ENCODE peak calls at places on chromosomes 11 and 22, in seven cellular contexts. Z, I, E, G, T, D and R are unnamed samples.

GRCh38 chr22:19672054-19672776 is 42.1 kb upstream of the SEPTIN5 start:
- DNase-seq in Z (no peak), I (no peak), E (no peak), G (no peak), T (no peak), D (no peak), R (no peak)

GRCh38 chr11:87778341-87778740 is 396.9 kb downstream of the RAB38 start:
- DNase-seq in Z (no peak), I (no peak), E (no peak), G (peak; percentile 12), T (no peak), D (no peak), R (no peak)

GRCh38 chr22:36461665-36462474 is 19.6 kb downstream of the TXN2 start:
- DNase-seq in Z (peak; percentile 63), I (no peak), E (no peak), G (no peak), T (no peak), D (peak; percentile 61), R (peak; percentile 46)

GRCh38 chr11:82733444-82734119 is at the start of gene FAM181B:
- DNase-seq in Z (no peak), I (peak; percentile 49), E (peak; percentile 89), G (no peak), T (no peak), D (peak; percentile 85), R (no peak)

GRCh38 chr11:128908391-128909246 is 17.5 kb downstream of the KCNJ5 start:
- DNase-seq in Z (no peak), I (no peak), E (peak; percentile 74), G (peak; percentile 45), T (no peak), D (no peak), R (peak; percentile 48)

GRCh38 chr11:1557904-1558831 is 13.9 kb downstream of the DUSP8 start:
- DNase-seq in Z (no peak), I (no peak), E (no peak), G (no peak), T (no peak), D (no peak), R (peak; percentile 61)

GRCh38 chr11:128689946-128690745 is 3.7 kb upstream of the FLI1 start:
- DNase-seq in Z (no peak), I (no peak), E (peak; percentile 59), G (no peak), T (no peak), D (peak; percentile 58), R (no peak)

GRCh38 chr11:32113200-32113599 is 22.3 kb downstream of the RCN1 start:
- DNase-seq in Z (no peak), I (no peak), E (no peak), G (no peak), T (no peak), D (no peak), R (no peak)

GRCh38 chr11:131977231-131977630 is 606.8 kb downstream of the NTM start:
- DNase-seq in Z (no peak), I (no peak), E (no peak), G (no peak), T (no peak), D (no peak), R (no peak)

GRCh38 chr22:30301995-30302809 is 12.9 kb upstream of the CASTOR1 start:
- DNase-seq in Z (no peak), I (no peak), E (no peak), G (no peak), T (no peak), D (no peak), R (peak; percentile 63)

GRCh38 chr11:66476841-66477251 is 3.4 kb upstream of the DPP3 start:
- DNase-seq in Z (no peak), I (no peak), E (peak; percentile 64), G (no peak), T (no peak), D (peak; percentile 51), R (no peak)

GRCh38 chr22:47201996-47202818 is 439.8 kb downstream of the TBC1D22A start:
- DNase-seq in Z (no peak), I (no peak), E (no peak), G (no peak), T (no peak), D (peak; percentile 16), R (no peak)
- TF ChIP-seq JUND in Z (no peak), I (no peak), E (no peak), G (no peak), T (no peak), D (no peak), R (no peak)

DNA sequence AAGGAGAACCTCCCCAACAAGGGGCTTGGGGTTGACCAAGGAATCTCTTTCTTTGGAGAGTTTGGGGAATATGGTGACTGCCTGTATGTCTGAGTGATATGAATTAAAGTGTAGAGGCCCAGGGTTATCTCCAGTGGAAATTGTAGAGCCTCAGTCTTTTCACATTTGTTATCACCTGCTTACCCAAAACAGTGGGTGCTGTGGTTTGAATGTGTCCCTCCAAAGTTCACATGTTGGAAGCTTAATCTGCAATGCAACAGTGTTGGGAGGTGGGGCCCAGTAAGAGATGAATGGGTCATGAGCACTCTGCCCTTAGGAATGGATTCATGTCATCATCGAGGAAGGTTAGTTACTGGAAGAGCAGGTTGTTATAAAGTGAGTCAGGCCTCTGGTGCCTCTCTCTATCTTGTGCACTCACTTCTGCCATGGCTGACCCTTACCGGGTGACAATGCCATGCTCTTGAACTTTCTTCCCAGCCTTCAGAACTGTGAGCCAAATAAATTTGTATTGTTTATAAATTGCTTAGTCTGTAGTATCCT is 114.2 kb upstream of the TBCEL start:
- DNase-seq in Z (no peak), I (no peak), E (no peak), G (no peak), T (no peak), D (no peak), R (no peak)
- TF ChIP-seq JUND in Z (no peak), I (no peak), E (no peak), G (no peak), T (no peak), D (no peak), R (no peak)

GRCh38 chr11:204587-205109 is 2.6 kb downstream of the BET1L start:
- DNase-seq in Z (no peak), I (no peak), E (no peak), G (no peak), T (no peak), D (no peak), R (no peak)

GRCh38 chr11:202490-202889 is 4.7 kb downstream of the BET1L start:
- DNase-seq in Z (no peak), I (no peak), E (no peak), G (no peak), T (no peak), D (peak; percentile 27), R (no peak)

GRCh38 chr11:201936-202335 is 5.3 kb downstream of the BET1L start:
- DNase-seq in Z (no peak), I (no peak), E (no peak), G (no peak), T (no peak), D (no peak), R (no peak)

GRCh38 chr11:203945-204586 is 3.1 kb downstream of the BET1L start:
- DNase-seq in Z (no peak), I (no peak), E (no peak), G (no peak), T (no peak), D (peak; percentile 26), R (no peak)

GRCh38 chr11:203056-203944 is 3.9 kb downstream of the BET1L start:
- DNase-seq in Z (no peak), I (no peak), E (no peak), G (no peak), T (no peak), D (peak; percentile 31), R (no peak)
- TF ChIP-seq JUND in Z (no peak), I (no peak), E (no peak), G (no peak), T (no peak), D (no peak), R (no peak)

GRCh38 chr11:123122341-123122740 is 60.4 kb upstream of the HSPA8 start:
- DNase-seq in Z (no peak), I (no peak), E (peak; percentile 48), G (no peak), T (no peak), D (no peak), R (no peak)
- TF ChIP-seq JUND in Z (no peak), I (no peak), E (no peak), G (no peak), T (no peak), D (no peak), R (no peak)

DNA sequence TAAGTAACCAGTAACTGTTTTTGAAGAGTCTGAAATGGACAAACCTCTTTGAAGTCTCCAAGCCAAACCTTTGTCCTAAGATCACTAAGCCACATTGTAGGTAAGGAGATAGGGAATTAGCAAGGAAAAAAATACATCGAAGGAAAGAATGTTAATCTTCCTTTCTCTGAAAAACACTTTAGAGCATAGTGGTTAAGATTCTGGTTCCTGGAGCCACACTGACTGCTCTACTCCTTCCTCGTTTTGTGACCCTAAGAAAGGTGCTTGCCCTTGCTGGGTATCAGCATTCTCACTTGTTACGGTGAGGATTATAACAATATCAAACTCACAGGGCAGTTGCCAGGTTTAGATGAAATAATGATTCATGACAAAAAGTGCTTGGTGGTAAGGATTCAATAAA is 104.0 kb downstream of the SIK3 start:
- DNase-seq in Z (no peak), I (no peak), E (no peak), G (no peak), T (no peak), D (no peak), R (no peak)
- TF ChIP-seq JUND in Z (no peak), I (no peak), E (no peak), G (no peak), T (no peak), D (no peak), R (no peak)